ENCODE peak calls at places on chromosomes 13 and 19, in four cellular contexts. One of them, this sample, is unnamed.

GRCh38 chr13:79775830-79776229 is 294.9 kb downstream of the NDFIP2 start:
- DNase-seq in A549: peak; percentile 5
- DNase-seq in activated effector memory CD4-positive, alpha-beta T cell treated with Interleukin-2 at 50 U/mL for 16 hours: no peak
- DNase-seq in T-helper 2 cell: no peak
- DNase-seq in this sample: peak; percentile 2

GRCh38 chr13:52804202-52804641 is 44.2 kb downstream of the PCDH8 start:
- DNase-seq in A549: no peak
- DNase-seq in activated effector memory CD4-positive, alpha-beta T cell treated with Interleukin-2 at 50 U/mL for 16 hours: no peak
- DNase-seq in T-helper 2 cell: no peak
- DNase-seq in this sample: no peak

GRCh38 chr19:590396-590745 is 690 bp downstream of the HCN2 start:
- DNase-seq in A549: no peak
- DNase-seq in activated effector memory CD4-positive, alpha-beta T cell treated with Interleukin-2 at 50 U/mL for 16 hours: no peak
- DNase-seq in T-helper 2 cell: no peak
- DNase-seq in this sample: peak; percentile 55

GRCh38 chr13:113644800-113645199 is 13.2 kb downstream of the ATP4B start:
- DNase-seq in A549: no peak
- DNase-seq in activated effector memory CD4-positive, alpha-beta T cell treated with Interleukin-2 at 50 U/mL for 16 hours: no peak
- DNase-seq in T-helper 2 cell: no peak
- DNase-seq in this sample: no peak

GRCh38 chr19:11482384-11483050 is 1.7 kb upstream of the ELAVL3 start:
- DNase-seq in A549: peak; percentile 75
- DNase-seq in activated effector memory CD4-positive, alpha-beta T cell treated with Interleukin-2 at 50 U/mL for 16 hours: peak; percentile 79
- DNase-seq in T-helper 2 cell: peak; percentile 82
- DNase-seq in this sample: peak; percentile 88

GRCh38 chr19:37654118-37654517 is 1.1 kb downstream of the ZFP30 start:
- DNase-seq in A549: peak; percentile 15
- DNase-seq in activated effector memory CD4-positive, alpha-beta T cell treated with Interleukin-2 at 50 U/mL for 16 hours: no peak
- DNase-seq in T-helper 2 cell: no peak
- DNase-seq in this sample: no peak

GRCh38 chr13:39451860-39452301 is 151.1 kb downstream of the LHFPL6 start:
- DNase-seq in A549: no peak
- DNase-seq in activated effector memory CD4-positive, alpha-beta T cell treated with Interleukin-2 at 50 U/mL for 16 hours: no peak
- DNase-seq in T-helper 2 cell: no peak
- DNase-seq in this sample: no peak

GRCh38 chr13:46374710-46375109 is 12.3 kb downstream of the RUBCNL start:
- DNase-seq in A549: no peak
- DNase-seq in activated effector memory CD4-positive, alpha-beta T cell treated with Interleukin-2 at 50 U/mL for 16 hours: no peak
- DNase-seq in T-helper 2 cell: no peak
- DNase-seq in this sample: no peak

GRCh38 chr19:6239401-6239844 is 40.4 kb downstream of the MLLT1 start:
- DNase-seq in A549: no peak
- DNase-seq in activated effector memory CD4-positive, alpha-beta T cell treated with Interleukin-2 at 50 U/mL for 16 hours: no peak
- DNase-seq in T-helper 2 cell: no peak
- DNase-seq in this sample: no peak

GRCh38 chr13:44797685-44798084 is 191.6 kb downstream of the NUFIP1 start:
- DNase-seq in A549: no peak
- DNase-seq in activated effector memory CD4-positive, alpha-beta T cell treated with Interleukin-2 at 50 U/mL for 16 hours: no peak
- DNase-seq in T-helper 2 cell: no peak
- DNase-seq in this sample: no peak

GRCh38 chr13:30551194-30551593 is 66.5 kb upstream of the USPL1 start:
- DNase-seq in A549: no peak
- DNase-seq in activated effector memory CD4-positive, alpha-beta T cell treated with Interleukin-2 at 50 U/mL for 16 hours: no peak
- DNase-seq in T-helper 2 cell: no peak
- DNase-seq in this sample: peak; percentile 68

GRCh38 chr19:10782795-10783194 is 53.2 kb downstream of the TMED1 start:
- DNase-seq in A549: no peak
- DNase-seq in activated effector memory CD4-positive, alpha-beta T cell treated with Interleukin-2 at 50 U/mL for 16 hours: no peak
- DNase-seq in T-helper 2 cell: no peak
- DNase-seq in this sample: no peak

GRCh38 chr19:12773571-12773970 is 1.8 kb downstream of the HOOK2 start:
- DNase-seq in A549: no peak
- DNase-seq in activated effector memory CD4-positive, alpha-beta T cell treated with Interleukin-2 at 50 U/mL for 16 hours: no peak
- DNase-seq in T-helper 2 cell: no peak
- DNase-seq in this sample: peak; percentile 60

GRCh38 chr19:50517704-50518075 is 4.0 kb upstream of the ASPDH start:
- DNase-seq in A549: no peak
- DNase-seq in activated effector memory CD4-positive, alpha-beta T cell treated with Interleukin-2 at 50 U/mL for 16 hours: no peak
- DNase-seq in T-helper 2 cell: no peak
- DNase-seq in this sample: no peak

GRCh38 chr19:28296506-28296905 is 916.4 kb downstream of the UQCRFS1 start:
- DNase-seq in A549: no peak
- DNase-seq in activated effector memory CD4-positive, alpha-beta T cell treated with Interleukin-2 at 50 U/mL for 16 hours: no peak
- DNase-seq in T-helper 2 cell: no peak
- DNase-seq in this sample: no peak

GRCh38 chr13:102838982-102839381 is 6.8 kb upstream of the ERCC5 start:
- DNase-seq in A549: no peak
- DNase-seq in activated effector memory CD4-positive, alpha-beta T cell treated with Interleukin-2 at 50 U/mL for 16 hours: no peak
- DNase-seq in T-helper 2 cell: no peak
- DNase-seq in this sample: no peak

GRCh38 chr19:45640849-45641273 is 1.7 kb upstream of the EML2 start:
- DNase-seq in A549: no peak
- DNase-seq in activated effector memory CD4-positive, alpha-beta T cell treated with Interleukin-2 at 50 U/mL for 16 hours: peak; percentile 4
- DNase-seq in T-helper 2 cell: no peak
- DNase-seq in this sample: peak; percentile 60

GRCh38 chr19:6076675-6077463 is 33.4 kb downstream of the RFX2 start:
- DNase-seq in A549: no peak
- DNase-seq in activated effector memory CD4-positive, alpha-beta T cell treated with Interleukin-2 at 50 U/mL for 16 hours: no peak
- DNase-seq in T-helper 2 cell: no peak
- DNase-seq in this sample: no peak

GRCh38 chr13:44834404-44834803 is 154.9 kb downstream of the NUFIP1 start:
- DNase-seq in A549: no peak
- DNase-seq in activated effector memory CD4-positive, alpha-beta T cell treated with Interleukin-2 at 50 U/mL for 16 hours: no peak
- DNase-seq in T-helper 2 cell: no peak
- DNase-seq in this sample: no peak

GRCh38 chr13:28492527-28493367 is 2.2 kb downstream of the FLT1 start:
- DNase-seq in A549: no peak
- DNase-seq in activated effector memory CD4-positive, alpha-beta T cell treated with Interleukin-2 at 50 U/mL for 16 hours: no peak
- DNase-seq in T-helper 2 cell: no peak
- DNase-seq in this sample: no peak

GRCh38 chr19:6066661-6067646 is 43.3 kb downstream of the RFX2 start:
- DNase-seq in A549: peak; percentile 86
- DNase-seq in activated effector memory CD4-positive, alpha-beta T cell treated with Interleukin-2 at 50 U/mL for 16 hours: no peak
- DNase-seq in T-helper 2 cell: no peak
- DNase-seq in this sample: no peak

GRCh38 chr13:21672811-21673591 is 2.1 kb downstream of the FGF9 start:
- DNase-seq in A549: no peak
- DNase-seq in activated effector memory CD4-positive, alpha-beta T cell treated with Interleukin-2 at 50 U/mL for 16 hours: no peak
- DNase-seq in T-helper 2 cell: no peak
- DNase-seq in this sample: peak; percentile 10

GRCh38 chr13:95002968-95003813 is 290.8 kb upstream of the SOX21 start:
- DNase-seq in A549: no peak
- DNase-seq in activated effector memory CD4-positive, alpha-beta T cell treated with Interleukin-2 at 50 U/mL for 16 hours: no peak
- DNase-seq in T-helper 2 cell: no peak
- DNase-seq in this sample: no peak